ENCODE peak calls at places on chromosomes 4 and X, in six cellular contexts. Y is Caki2; U is NCI-H2107; S is activated T-helper 1 cell treated with anti-CD3 and anti-CD28 coated beads, Interleukin-12 subunit alpha, Interleukin-12 subunit beta, Interleukin-2, Interleukin-4 antibody, amounts not matched to agents 30 ng/mL and 10 ng/mL and 1 ng/mL, durations not matched to agents 14 hours and 24 hours and 36 hours; R is SK-N-DZ; X is glomerular endothelial cell. Q is an unnamed sample.

GRCh38 chrX:135345328-135345645 is 36.0 kb downstream of the ETDC start:
- DNase-seq in Y (no peak), U (no peak), S (no peak), R (no peak), X (no peak), Q (peak; percentile 7)

GRCh38 chrX:66408507-66408906 is 230.4 kb downstream of the EDA2R start:
- DNase-seq in Y (no peak), U (no peak), S (no peak), R (no peak), X (no peak), Q (no peak)

GRCh38 chrX:100745205-100745604 is 13.3 kb upstream of the SYTL4 start:
- DNase-seq in Y (no peak), U (no peak), S (no peak), R (no peak), X (no peak), Q (no peak)

GRCh38 chr4:167221074-167221473 is 13.2 kb downstream of the SPOCK3 start:
- DNase-seq in Y (no peak), U (no peak), S (no peak), R (no peak), X (no peak), Q (no peak)

GRCh38 chr4:171813195-171813955 is at the start of gene GALNTL6:
- DNase-seq in Y (no peak), U (no peak), S (no peak), R (peak; percentile 16), X (no peak), Q (no peak)

GRCh38 chrX:138875472-138875871 is 164.0 kb upstream of the FGF13 start:
- DNase-seq in Y (no peak), U (no peak), S (no peak), R (no peak), X (no peak), Q (no peak)

GRCh38 chr4:34193451-34194154 is 2050.7 kb downstream of the ARAP2 start:
- DNase-seq in Y (no peak), U (no peak), S (no peak), R (no peak), X (no peak), Q (no peak)

GRCh38 chrX:627510-627964 is 3.1 kb upstream of the SHOX start:
- DNase-seq in Y (no peak), U (no peak), S (no peak), R (no peak), X (no peak), Q (no peak)

GRCh38 chrX:96379951-96380350 is 304.7 kb upstream of the DIAPH2 start:
- DNase-seq in Y (no peak), U (no peak), S (no peak), R (no peak), X (no peak), Q (no peak)

GRCh38 chr4:109559625-109559982 is 442 bp upstream of the MCUB start:
- DNase-seq in Y (no peak), U (no peak), S (peak; percentile 50), R (no peak), X (no peak), Q (no peak)

GRCh38 chr4:85932371-85933305 is 427.2 kb downstream of the MAPK10 start:
- DNase-seq in Y (peak; percentile 33), U (no peak), S (no peak), R (no peak), X (no peak), Q (no peak)